ENCODE peak calls at places on chromosome 17, in seven cellular contexts. I is effector memory CD4-positive, alpha-beta T cell; Y is right lobe of liver; O is PC-9; M is CD4-positive, alpha-beta memory T cell; K is psoas muscle; W is mucosa of descending colon. X is an unnamed sample. For H3K4me1, the result is how much of the 10 kb centered on the place peaks cover.

GRCh38 chr17:73829676-73830280 is 185.5 kb upstream of the SDK2 start:
- DNase-seq in I (no peak), Y (no peak), O (no peak), M (no peak), K (no peak), W (no peak), X (no peak)

GRCh38 chr17:75978938-75979704 is at the start of the genes ACOX1 and TEN1:
- DNase-seq in I (peak), Y (peak), O (peak), M (peak), K (peak), W (peak), X (peak)

GRCh38 chr17:29292071-29292991 is 1.6 kb downstream of the NUFIP2 start:
- DNase-seq in I (peak), Y (peak), O (peak), M (peak), K (peak), W (peak), X (peak)

GRCh38 chr17:67655478-67656148 is 62.1 kb upstream of the NOL11 start:
- DNase-seq in I (no peak), Y (no peak), O (no peak), M (no peak), K (no peak), W (no peak), X (no peak)

GRCh38 chr17:57632294-57632693 is 112.8 kb downstream of the CCDC182 start:
- DNase-seq in I (no peak), Y (no peak), O (no peak), M (no peak), K (no peak), W (no peak), X (no peak)

GRCh38 chr17:83118071-83118841 is 38.8 kb downstream of the METRNL start:
- DNase-seq in I (no peak), Y (no peak), O (no peak), M (no peak), K (no peak), W (no peak), X (peak)

GRCh38 chr17:72462814-72463213 is 342.0 kb downstream of the SOX9 start:
- DNase-seq in I (no peak), Y (no peak), O (peak), M (no peak), K (no peak), W (no peak), X (no peak)

GRCh38 chr17:15448580-15448956 is 18.9 kb downstream of the CDRT4 start:
- DNase-seq in I (no peak), Y (no peak), O (no peak), M (no peak), K (no peak), W (no peak), X (no peak)

GRCh38 chr17:41171881-41172280 is 3.9 kb upstream of the KRTAP4-3 start:
- DNase-seq in I (no peak), Y (no peak), O (no peak), M (no peak), K (no peak), W (no peak), X (no peak)

GRCh38 chr17:77471984-77472836 is 331.4 kb downstream of the SEC14L1 start:
- DNase-seq in I (no peak), Y (no peak), O (peak), M (no peak), K (no peak), W (no peak), X (no peak)
- H3K4me3 ChIP-seq in I (peak), Y (no peak), O (no peak), M (peak), K (no peak), W (no peak), X (no peak)

DNA sequence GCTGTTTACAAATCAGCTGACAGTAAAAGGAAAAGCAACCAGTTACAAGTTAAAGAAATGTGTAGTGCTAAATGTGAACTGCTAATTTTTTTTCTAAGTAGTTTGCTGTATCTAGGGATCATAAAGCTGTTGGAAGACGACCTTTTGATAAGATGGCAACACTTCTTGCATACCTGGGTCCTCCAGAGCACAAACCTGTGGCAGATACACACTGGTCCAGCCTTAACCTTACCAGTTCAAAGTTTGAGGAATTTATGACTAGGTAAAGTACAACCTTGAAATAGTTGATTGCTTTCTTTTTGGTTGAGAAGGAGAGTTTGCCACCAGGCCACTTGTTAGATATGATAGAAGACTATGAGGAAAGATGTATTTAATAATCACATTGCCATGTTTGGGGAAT is 35.4 kb downstream of the OMG start:
- DNase-seq in I (no peak), Y (no peak), O (no peak), M (no peak), K (no peak), W (no peak), X (no peak)
- H3K4me1 ChIP-seq in I (under half), Y (under half), O (under half), M (under half), K (under half), W (under half), X (under half)

GRCh38 chr17:40101367-40102210 is 1.2 kb upstream of the NR1D1 start:
- DNase-seq in I (no peak), Y (no peak), O (no peak), M (no peak), K (no peak), W (no peak), X (peak)
- H3K4me3 ChIP-seq in I (peak), Y (peak), O (peak), M (no peak), K (peak), W (no peak), X (no peak)

DNA sequence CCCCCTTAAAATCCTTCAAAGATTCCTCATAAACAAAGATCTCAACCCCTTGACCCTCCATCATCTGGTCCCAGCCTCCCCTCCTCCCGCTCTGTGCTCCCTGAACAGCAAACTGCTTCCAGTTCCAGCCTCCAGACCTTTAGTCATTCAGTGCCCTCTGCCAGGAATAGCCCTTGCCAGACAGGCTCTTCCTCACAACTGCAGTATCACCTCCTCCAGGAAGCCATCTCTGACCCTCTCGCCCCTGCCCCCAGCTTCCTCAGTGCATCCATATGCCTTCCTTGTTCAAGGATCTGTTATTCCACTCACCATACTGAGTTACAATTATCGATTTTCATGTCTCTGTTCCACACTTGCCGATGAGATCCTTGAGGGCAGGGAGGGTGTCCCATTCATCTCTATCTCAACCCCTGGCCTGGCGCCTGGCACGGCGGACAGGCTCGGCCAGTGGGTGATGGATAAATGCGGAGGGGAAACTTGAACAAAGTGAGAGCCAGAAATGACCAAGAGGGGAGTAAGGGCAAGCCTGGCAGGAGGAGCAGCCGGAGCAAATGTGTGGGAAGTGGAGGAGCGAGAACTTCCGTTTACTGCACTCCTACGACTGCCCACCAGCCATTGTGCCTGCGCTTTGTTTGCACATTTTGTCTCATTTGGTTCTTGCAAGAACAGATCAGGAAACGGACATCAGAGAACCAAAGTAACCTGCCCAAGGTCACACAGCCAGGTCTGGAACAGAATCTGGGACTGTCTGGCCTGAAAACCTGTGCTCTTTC is 2.0 kb upstream of the NXPH3 start:
- DNase-seq in I (no peak), Y (no peak), O (no peak), M (no peak), K (no peak), W (no peak), X (no peak)
- H3K4me1 ChIP-seq in I (under half), Y (under half), O (under half), M (under half), K (under half), W (under half), X (under half)

GRCh38 chr17:43917348-43918025 is 10.2 kb upstream of the MPP2 start:
- DNase-seq in I (no peak), Y (no peak), O (no peak), M (peak), K (peak), W (peak), X (no peak)
- H3K4me3 ChIP-seq in I (peak), Y (peak), O (no peak), M (peak), K (peak), W (no peak), X (no peak)

DNA sequence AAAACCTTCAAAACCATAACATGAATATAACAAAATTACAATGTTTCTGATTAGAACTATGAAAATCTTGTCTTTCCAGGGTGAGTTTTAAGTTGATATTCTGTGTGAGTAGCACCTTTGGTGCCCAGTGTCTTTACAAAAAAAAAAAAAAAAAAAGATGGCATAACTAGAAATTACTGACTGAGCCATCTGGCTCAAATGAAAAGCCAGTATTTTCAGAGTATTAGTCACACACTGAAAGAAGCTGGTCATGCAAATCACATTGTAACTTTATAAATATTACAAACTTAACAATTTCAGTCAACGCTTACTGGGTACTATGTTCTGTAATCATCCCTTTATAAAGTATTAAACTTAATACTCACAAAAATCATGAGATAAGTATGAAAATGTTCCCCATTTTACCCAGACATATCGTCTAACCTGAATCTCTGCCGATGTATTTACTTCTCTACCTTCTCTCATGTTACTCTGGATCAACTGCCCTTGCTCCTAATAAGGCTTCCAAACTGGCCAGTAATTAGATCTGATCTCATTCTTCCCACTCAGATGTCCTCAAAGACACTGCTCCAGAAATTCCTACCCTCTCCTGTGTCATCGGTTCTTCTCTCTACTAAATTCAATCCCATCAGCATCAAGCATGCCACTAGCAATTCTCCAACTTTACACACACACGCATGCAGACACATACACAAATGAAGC is 25.4 kb downstream of the UBE2G1 start:
- DNase-seq in I (no peak), Y (no peak), O (no peak), M (no peak), K (no peak), W (no peak), X (no peak)
- H3K4me1 ChIP-seq in I (under half), Y (under half), O (under half), M (under half), K (half or more), W (under half), X (under half)

GRCh38 chr17:6446516-6447100 is 2.4 kb downstream of the PIMREG start:
- DNase-seq in I (no peak), Y (no peak), O (no peak), M (no peak), K (no peak), W (no peak), X (no peak)

GRCh38 chr17:6443692-6444572 is at the start of gene PIMREG:
- DNase-seq in I (peak), Y (peak), O (peak), M (peak), K (peak), W (peak), X (peak)

GRCh38 chr17:6448473-6448872 is 4.2 kb downstream of the PIMREG start:
- DNase-seq in I (no peak), Y (no peak), O (no peak), M (no peak), K (no peak), W (no peak), X (no peak)

GRCh38 chr17:6442775-6443174 is 1.5 kb upstream of the PIMREG start:
- DNase-seq in I (no peak), Y (no peak), O (no peak), M (no peak), K (no peak), W (no peak), X (no peak)

GRCh38 chr17:6444573-6445335 is 499 bp downstream of the PIMREG start:
- DNase-seq in I (no peak), Y (no peak), O (no peak), M (no peak), K (no peak), W (peak), X (no peak)
- H3K4me3 ChIP-seq in I (peak), Y (peak), O (peak), M (peak), K (peak), W (no peak), X (no peak)

DNA sequence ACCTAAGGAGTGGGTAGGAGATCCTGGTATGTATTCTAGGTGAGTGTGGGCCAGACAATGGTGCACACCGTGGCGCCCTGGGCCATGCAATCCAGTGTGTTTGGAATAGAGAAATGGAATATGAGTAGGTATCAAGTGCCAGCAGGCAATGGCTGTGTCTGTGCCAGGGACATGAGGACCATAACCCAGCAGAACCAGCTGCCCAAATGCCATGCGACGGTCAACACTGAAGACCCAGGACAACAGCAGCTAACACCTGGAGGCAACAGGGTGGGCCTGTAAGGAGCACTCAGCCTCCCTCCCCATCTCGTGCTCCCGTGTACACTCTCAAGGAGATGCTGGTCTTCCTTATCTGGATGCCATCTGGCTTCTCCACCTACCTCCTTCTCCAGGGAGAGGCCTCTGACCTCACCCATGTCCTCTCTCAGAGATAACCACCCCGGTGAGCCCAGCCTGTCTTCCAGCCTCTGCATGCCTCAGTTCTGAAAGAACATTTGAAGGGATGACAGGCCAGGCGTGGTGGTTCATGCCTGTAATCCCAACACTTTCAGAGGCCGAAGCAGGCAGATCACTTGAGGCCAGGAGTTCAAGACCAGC is 750 bp upstream of the GSDMB start:
- DNase-seq in I (no peak), Y (no peak), O (no peak), M (no peak), K (no peak), W (no peak), X (no peak)
- H3K4me1 ChIP-seq in I (under half), Y (half or more), O (under half), M (half or more), K (under half), W (under half), X (under half)

DNA sequence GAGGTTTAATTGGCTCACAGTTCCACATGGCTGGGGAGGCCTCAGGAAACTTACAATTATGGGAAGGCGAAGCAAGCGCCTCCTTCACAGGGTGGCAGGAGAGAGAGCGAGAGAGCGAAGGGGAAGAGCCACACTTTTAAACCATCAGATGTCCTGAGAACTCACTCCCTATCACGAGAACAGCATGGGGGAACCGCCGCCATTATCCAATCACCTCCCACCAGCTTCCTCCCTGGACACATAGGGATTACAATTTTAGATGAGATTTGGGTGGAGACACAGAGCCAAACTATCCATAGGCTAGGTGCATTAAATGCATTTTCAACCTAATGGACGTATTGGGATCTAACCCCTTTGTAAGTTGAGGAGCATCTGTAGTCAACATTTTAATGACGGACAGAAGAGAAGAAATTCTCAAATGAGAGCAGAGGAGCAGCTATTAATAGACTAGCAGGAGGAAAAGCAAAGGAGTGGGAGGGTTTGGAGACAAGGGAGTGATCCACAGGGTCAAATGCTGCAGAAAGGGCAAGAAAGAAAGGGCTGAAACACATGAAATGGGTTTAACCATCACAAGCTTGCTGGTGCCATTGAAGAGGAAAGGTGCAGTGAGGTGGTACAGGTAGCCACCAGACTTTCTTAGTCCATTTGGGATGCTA is 5.1 kb upstream of the ANKRD40 start:
- DNase-seq in I (no peak), Y (no peak), O (no peak), M (no peak), K (no peak), W (no peak), X (no peak)
- H3K4me3 ChIP-seq in I (no peak), Y (no peak), O (no peak), M (no peak), K (no peak), W (no peak), X (no peak)

X was measured in pancreas.